ENCODE peak calls at places on chromosomes 1 and 21, in ten cellular contexts. G, P, H, N, R, A, J, M, E and D are unnamed samples.

GRCh38 chr1:178864326-178864725 is 6.6 kb downstream of the ANGPTL1 start:
- DNase-seq in N (no peak), H (no peak), P (no peak), G (peak), R (no peak), J (no peak), E (no peak), A (no peak), M (no peak), D (no peak)

GRCh38 chr1:54854376-54855020 is 32.5 kb downstream of the DHCR24 start:
- DNase-seq in R (no peak), J (no peak), P (no peak), M (no peak), A (no peak), H (no peak), N (peak), G (peak), E (no peak), D (no peak)

GRCh38 chr1:10897981-10898728 is 101.7 kb upstream of the CASZ1 start:
- DNase-seq in M (peak), N (peak), G (no peak), J (no peak), R (no peak), P (no peak), E (no peak), A (no peak), H (no peak), D (no peak)

GRCh38 chr1:71014110-71014509 is 33.5 kb downstream of the PTGER3 start:
- DNase-seq in G (no peak), E (no peak), J (no peak), A (no peak), N (peak), R (no peak), P (no peak), H (no peak), M (no peak), D (no peak)

GRCh38 chr21:45506836-45507522 is 35.3 kb downstream of the SLC19A1 start:
- DNase-seq in N (no peak), R (peak), J (no peak), A (no peak), E (no peak), M (no peak), G (no peak), P (peak), H (no peak), D (no peak)

GRCh38 chr1:56063461-56063860 is 515.9 kb downstream of the PLPP3 start:
- DNase-seq in H (no peak), P (no peak), A (no peak), N (no peak), R (no peak), E (no peak), M (no peak), G (no peak), J (no peak), D (no peak)

GRCh38 chr1:84168783-84169182 is 24.7 kb downstream of the PRKACB start:
- DNase-seq in N (no peak), P (no peak), G (no peak), M (no peak), A (no peak), E (no peak), R (no peak), H (no peak), J (no peak), D (no peak)

GRCh38 chr21:17819878-17820232 is 699 bp upstream of the C21orf91 start:
- DNase-seq in A (peak), G (peak), J (peak), P (no peak), N (no peak), R (no peak), H (no peak), E (no peak), M (no peak), D (peak)

GRCh38 chr1:2575801-2576663 is 10.5 kb upstream of the PRXL2B start:
- DNase-seq in E (no peak), H (no peak), P (peak), M (no peak), A (no peak), J (no peak), N (no peak), R (peak), G (no peak), D (no peak)

GRCh38 chr21:27291006-27291405 is 324.1 kb upstream of the ADAMTS5 start:
- DNase-seq in J (no peak), P (no peak), E (no peak), R (no peak), A (no peak), G (no peak), M (no peak), H (no peak), N (no peak), D (no peak)

GRCh38 chr1:160795951-160796383 is at the start of gene LY9:
- DNase-seq in N (no peak), A (peak), P (peak), R (no peak), M (no peak), H (peak), E (no peak), J (no peak), G (no peak), D (peak)

GRCh38 chr21:31234936-31235335 is 109.1 kb downstream of the TIAM1 start:
- DNase-seq in R (no peak), P (no peak), M (no peak), J (no peak), G (no peak), N (no peak), A (no peak), H (no peak), E (no peak), D (no peak)

GRCh38 chr1:184823080-184823479 is 68.4 kb upstream of the EDEM3 start:
- DNase-seq in H (no peak), E (no peak), A (no peak), N (peak), P (no peak), G (peak), J (no peak), R (no peak), M (no peak), D (no peak)

GRCh38 chr1:156151093-156151688 is 2.2 kb upstream of the SEMA4A start:
- DNase-seq in N (peak), M (no peak), J (no peak), E (no peak), H (no peak), A (no peak), R (no peak), G (peak), P (no peak), D (no peak)

GRCh38 chr21:34313116-34313515 is 50.7 kb upstream of the KCNE2 start:
- DNase-seq in E (no peak), H (no peak), R (no peak), J (no peak), G (peak), N (peak), M (no peak), A (no peak), P (no peak), D (no peak)

GRCh38 chr1:224245188-224245587 is 62.1 kb downstream of the DEGS1 start:
- DNase-seq in G (peak), J (peak), R (no peak), M (peak), H (peak), N (peak), A (no peak), E (no peak), P (peak), D (no peak)

GRCh38 chr1:179856286-179856685 is 21.3 kb downstream of the TOR1AIP2 start:
- DNase-seq in E (no peak), H (no peak), R (no peak), G (no peak), J (no peak), P (no peak), N (no peak), A (no peak), M (no peak), D (no peak)

GRCh38 chr1:186566140-186566850 is 105.4 kb upstream of the PDC start:
- DNase-seq in G (peak), N (no peak), P (no peak), M (no peak), H (no peak), J (no peak), E (no peak), A (no peak), R (no peak), D (no peak)

GRCh38 chr1:185315364-185316108 is 1.5 kb downstream of the IVNS1ABP start:
- DNase-seq in P (no peak), G (no peak), J (no peak), A (peak), M (peak), E (no peak), R (no peak), N (peak), H (no peak), D (no peak)

GRCh38 chr1:66728021-66728420 is 24.2 kb upstream of the DYNLT5 start:
- DNase-seq in P (no peak), R (no peak), J (no peak), E (no peak), N (peak), M (no peak), H (no peak), G (peak), A (no peak), D (no peak)

GRCh38 chr1:27496604-27497155 is 6.7 kb upstream of the WASF2 start:
- DNase-seq in J (no peak), P (no peak), A (no peak), G (peak), N (peak), H (no peak), M (peak), E (peak), R (no peak), D (no peak)
- TF ChIP-seq CTCF in J (no peak), P (no peak), A (no peak), G (peak), N (peak), H (no peak), M (no peak), E (peak), R (no peak), D (no peak)

GRCh38 chr1:65279092-65279448 is 30.3 kb upstream of the DNAJC6 start:
- DNase-seq in H (no peak), A (no peak), E (no peak), R (no peak), J (no peak), M (no peak), N (no peak), G (no peak), P (no peak), D (no peak)
- TF ChIP-seq CTCF in H (no peak), A (no peak), E (no peak), R (no peak), J (no peak), M (no peak), N (no peak), G (no peak), P (no peak), D (no peak)

DNA sequence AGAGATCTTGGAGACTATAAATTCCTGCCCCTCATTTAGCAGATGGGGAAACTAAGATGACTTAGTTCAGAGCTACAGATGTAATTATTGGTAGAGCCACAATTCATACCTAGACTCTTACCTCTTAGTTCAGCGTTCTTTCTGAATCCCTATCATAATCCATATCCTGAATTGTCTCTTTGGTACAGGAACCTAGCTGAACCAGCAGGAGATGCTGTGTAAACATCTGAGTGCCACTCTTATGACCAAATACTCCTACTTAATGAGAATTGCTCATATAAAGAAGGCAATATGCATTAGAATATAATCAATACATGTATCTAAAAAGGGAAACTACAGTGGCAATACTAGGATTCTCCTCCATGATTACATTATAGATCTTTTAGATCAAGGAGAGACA is 459.0 kb downstream of the SIPA1L2 start:
- DNase-seq in H (no peak), J (no peak), M (no peak), R (no peak), P (no peak), A (no peak), E (no peak), G (no peak), N (no peak), D (no peak)
- TF ChIP-seq CTCF in H (no peak), J (no peak), M (no peak), R (no peak), P (no peak), A (no peak), E (no peak), G (peak), N (no peak), D (no peak)

GRCh38 chr1:152917794-152918193 is 9.4 kb downstream of the IVL start:
- DNase-seq in G (peak), J (no peak), M (peak), R (no peak), N (peak), A (no peak), P (no peak), E (no peak), H (no peak), D (no peak)
- TF ChIP-seq CTCF in G (peak), J (no peak), M (peak), R (no peak), N (peak), A (no peak), P (no peak), E (no peak), H (peak), D (peak)

GRCh38 chr1:94926915-94927404 is at the start of gene CNN3:
- DNase-seq in H (no peak), P (peak), N (peak), E (peak), G (peak), R (peak), M (no peak), J (peak), A (peak), D (peak)

GRCh38 chr1:94924967-94925366 is 1.9 kb downstream of the CNN3 start:
- DNase-seq in H (no peak), E (no peak), J (no peak), R (no peak), A (no peak), M (no peak), G (peak), P (no peak), N (peak), D (no peak)

GRCh38 chr1:94925561-94926364 is 1.1 kb downstream of the CNN3 start:
- DNase-seq in M (peak), H (no peak), P (peak), R (peak), J (peak), G (peak), A (peak), E (peak), N (peak), D (peak)

GRCh38 chr1:94927405-94928175 is 680 bp upstream of the CNN3 start:
- DNase-seq in N (peak), P (no peak), E (no peak), H (no peak), M (no peak), J (no peak), R (no peak), G (peak), A (peak), D (no peak)

DNA sequence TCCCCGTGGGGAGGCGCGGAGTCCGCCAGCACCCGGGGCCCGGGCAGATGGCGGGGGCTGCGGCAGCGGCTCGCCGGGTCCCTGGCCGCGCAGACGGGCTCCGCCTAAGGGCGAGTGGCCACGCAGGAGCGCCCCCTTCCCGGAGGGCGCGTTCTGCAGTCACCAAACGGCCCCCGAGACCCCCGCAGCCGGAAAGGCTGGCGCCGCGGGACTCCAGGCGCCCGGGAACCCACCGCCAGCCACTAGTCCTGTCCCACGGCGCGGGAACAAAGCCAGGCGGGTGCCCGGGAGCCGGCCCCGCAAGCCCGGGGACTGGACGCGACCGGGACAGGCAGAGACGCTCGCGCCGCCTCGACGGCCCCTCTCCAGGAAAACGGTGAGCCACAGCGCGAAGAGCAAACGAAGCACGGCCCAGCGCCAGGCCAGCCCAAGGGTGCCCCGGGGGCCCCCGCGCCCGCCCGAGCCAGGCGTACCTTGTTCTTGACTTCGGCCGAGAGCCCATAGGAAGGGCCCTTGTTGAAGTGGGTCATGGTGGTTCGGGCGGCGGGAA is 470 bp downstream of the CNN3 start:
- DNase-seq in A (peak), J (no peak), P (no peak), H (no peak), E (peak), G (peak), N (no peak), R (peak), M (no peak), D (peak)
- TF ChIP-seq CTCF in A (no peak), J (peak), P (no peak), H (no peak), E (peak), G (peak), N (peak), R (peak), M (no peak), D (peak)

GRCh38 chr1:89005286-89006151 is 13.1 kb upstream of the KYAT3 start:
- DNase-seq in H (no peak), J (no peak), E (no peak), M (no peak), R (no peak), P (no peak), N (no peak), G (no peak), A (no peak), D (no peak)
- TF ChIP-seq CTCF in H (no peak), J (no peak), E (no peak), M (no peak), R (no peak), P (no peak), N (no peak), G (no peak), A (no peak), D (no peak)

GRCh38 chr1:182351790-182352364 is 39.7 kb downstream of the GLUL start:
- DNase-seq in R (no peak), E (no peak), A (no peak), N (no peak), M (no peak), J (no peak), H (no peak), G (no peak), P (no peak), D (no peak)

GRCh38 chr1:182350839-182351238 is 40.8 kb downstream of the GLUL start:
- DNase-seq in N (no peak), P (no peak), G (no peak), R (no peak), A (no peak), E (no peak), H (no peak), M (no peak), J (no peak), D (no peak)

GRCh38 chr1:182347019-182347418 is 44.6 kb downstream of the GLUL start:
- DNase-seq in P (no peak), A (no peak), M (no peak), N (no peak), H (no peak), J (no peak), G (no peak), R (no peak), E (no peak), D (no peak)

GRCh38 chr1:182348916-182349747 is 42.5 kb downstream of the GLUL start:
- DNase-seq in E (peak), A (no peak), M (no peak), H (no peak), N (no peak), P (no peak), G (no peak), R (no peak), J (no peak), D (no peak)
- TF ChIP-seq CTCF in E (no peak), A (no peak), M (no peak), H (no peak), N (no peak), P (no peak), G (no peak), R (no peak), J (no peak), D (no peak)

GRCh38 chr1:6108476-6108875 is 62.8 kb downstream of the KCNAB2 start:
- DNase-seq in A (no peak), G (no peak), P (no peak), E (no peak), H (no peak), J (no peak), R (no peak), N (no peak), M (no peak), D (no peak)

GRCh38 chr1:6107409-6108356 is 62.0 kb downstream of the KCNAB2 start:
- DNase-seq in R (no peak), A (no peak), E (no peak), G (no peak), J (no peak), P (no peak), H (no peak), M (no peak), N (no peak), D (no peak)

GRCh38 chr1:6110326-6110725 is 64.6 kb downstream of the KCNAB2 start:
- DNase-seq in R (peak), N (no peak), P (no peak), M (no peak), H (no peak), J (no peak), E (no peak), A (no peak), G (no peak), D (no peak)

GRCh38 chr1:6109688-6110087 is 64.0 kb downstream of the KCNAB2 start:
- DNase-seq in P (no peak), G (no peak), N (no peak), H (no peak), E (no peak), R (peak), A (no peak), J (no peak), M (no peak), D (no peak)

DNA sequence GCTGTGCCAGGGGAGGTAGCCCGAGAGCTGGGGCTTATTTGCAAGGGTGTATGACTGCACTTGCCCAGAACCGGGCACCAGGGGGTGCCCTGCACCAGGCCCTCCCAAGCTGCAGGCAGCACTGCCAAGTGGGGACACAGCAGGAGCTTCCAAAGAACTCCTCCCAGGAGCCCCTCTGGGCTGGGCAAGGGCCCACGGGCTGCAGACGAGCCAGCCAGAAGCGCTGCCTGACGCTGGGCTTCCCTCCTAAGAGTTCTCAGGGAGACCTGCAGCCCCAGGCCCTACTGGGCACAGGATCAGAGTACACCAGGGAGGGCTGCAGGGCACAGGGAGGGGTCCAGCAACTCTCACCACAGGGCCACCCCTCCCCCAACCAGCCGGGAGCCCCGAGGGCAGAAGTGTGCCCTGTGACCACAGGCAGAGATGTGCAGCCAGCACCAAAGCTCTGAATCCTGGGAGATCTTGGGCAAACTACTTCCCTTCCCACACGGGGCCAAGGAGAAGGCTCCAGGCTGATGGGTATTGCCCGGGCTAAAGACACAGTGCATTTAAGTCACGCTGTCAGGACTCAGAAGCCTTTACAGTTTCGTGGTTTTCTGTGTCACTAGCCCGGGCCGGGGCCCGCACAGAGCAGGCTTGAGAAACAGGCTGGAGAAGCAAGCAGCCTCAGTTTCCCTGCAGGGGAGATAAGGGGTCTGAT is 63.4 kb downstream of the KCNAB2 start:
- DNase-seq in M (peak), R (peak), A (peak), J (no peak), P (no peak), H (peak), E (no peak), N (peak), G (peak), D (peak)
- TF ChIP-seq CTCF in M (peak), R (no peak), A (peak), J (peak), P (no peak), H (peak), E (no peak), N (peak), G (peak), D (peak)